ENCODE peak calls at places on chromosomes 11 and 22, in eight cellular contexts. J, G, R, Q, O, W, B and A are unnamed samples.

GRCh38 chr11:100618914-100619313 is 68.2 kb upstream of the ARHGAP42 start:
- DNase-seq in J (no peak), G (no peak), R (no peak), Q (no peak), O (no peak), W (no peak), B (peak), A (no peak)

GRCh38 chr22:20979243-20979809 is 2.8 kb upstream of the LZTR1 start:
- DNase-seq in J (peak), G (peak), R (peak), Q (no peak), O (peak), W (peak), B (peak), A (no peak)

GRCh38 chr22:48754611-48755331 is 1072.9 kb downstream of the BRD1 start:
- DNase-seq in J (no peak), G (no peak), R (no peak), Q (peak), O (no peak), W (no peak), B (no peak), A (no peak)

GRCh38 chr11:15912825-15913224 is 443.5 kb downstream of the SOX6 start:
- DNase-seq in J (no peak), G (no peak), R (no peak), Q (no peak), O (no peak), W (no peak), B (no peak), A (no peak)

GRCh38 chr11:8871283-8871775 is 39.7 kb upstream of the AKIP1 start:
- DNase-seq in J (peak), G (peak), R (no peak), Q (peak), O (peak), W (peak), B (peak), A (no peak)

GRCh38 chr22:44496844-44497217 is 1.2 kb downstream of the RTL6 start:
- DNase-seq in J (no peak), G (no peak), R (no peak), Q (no peak), O (peak), W (no peak), B (no peak), A (no peak)

GRCh38 chr11:133945087-133945974 is 11.4 kb downstream of the IGSF9B start:
- DNase-seq in J (peak), G (no peak), R (no peak), Q (no peak), O (no peak), W (no peak), B (peak), A (no peak)

GRCh38 chr11:33207408-33207985 is 46.2 kb upstream of the CSTF3 start:
- DNase-seq in J (peak), G (no peak), R (no peak), Q (no peak), O (no peak), W (no peak), B (peak), A (no peak)

GRCh38 chr11:107457205-107457557 is 444 bp downstream of the CWF19L2 start:
- DNase-seq in J (no peak), G (no peak), R (peak), Q (no peak), O (no peak), W (no peak), B (peak), A (peak)

GRCh38 chr11:30143098-30143705 is 87.6 kb upstream of the FSHB start:
- DNase-seq in J (peak), G (no peak), R (peak), Q (no peak), O (no peak), W (no peak), B (peak), A (peak)

GRCh38 chr22:46514592-46515207 is 22.7 kb downstream of the CELSR1 start:
- DNase-seq in J (peak), G (no peak), R (no peak), Q (no peak), O (no peak), W (no peak), B (peak), A (no peak)

GRCh38 chr11:66710384-66710930 is 18.6 kb downstream of the SPTBN2 start:
- DNase-seq in J (no peak), G (no peak), R (no peak), Q (no peak), O (no peak), W (no peak), B (no peak), A (no peak)

GRCh38 chr11:116272181-116272789 is 500.5 kb downstream of the BUD13 start:
- DNase-seq in J (no peak), G (no peak), R (no peak), Q (no peak), O (no peak), W (no peak), B (no peak), A (no peak)

GRCh38 chr22:45317551-45318167 is 7.9 kb downstream of the FAM118A start:
- DNase-seq in J (peak), G (peak), R (no peak), Q (no peak), O (no peak), W (no peak), B (peak), A (no peak)

GRCh38 chr11:65617990-65618751 is 2.6 kb downstream of the PCNX3 start:
- DNase-seq in J (no peak), G (no peak), R (no peak), Q (no peak), O (peak), W (no peak), B (no peak), A (no peak)

GRCh38 chr11:74282863-74283484 is 28.5 kb downstream of the P4HA3 start:
- DNase-seq in J (peak), G (no peak), R (no peak), Q (no peak), O (no peak), W (no peak), B (peak), A (no peak)

DNA sequence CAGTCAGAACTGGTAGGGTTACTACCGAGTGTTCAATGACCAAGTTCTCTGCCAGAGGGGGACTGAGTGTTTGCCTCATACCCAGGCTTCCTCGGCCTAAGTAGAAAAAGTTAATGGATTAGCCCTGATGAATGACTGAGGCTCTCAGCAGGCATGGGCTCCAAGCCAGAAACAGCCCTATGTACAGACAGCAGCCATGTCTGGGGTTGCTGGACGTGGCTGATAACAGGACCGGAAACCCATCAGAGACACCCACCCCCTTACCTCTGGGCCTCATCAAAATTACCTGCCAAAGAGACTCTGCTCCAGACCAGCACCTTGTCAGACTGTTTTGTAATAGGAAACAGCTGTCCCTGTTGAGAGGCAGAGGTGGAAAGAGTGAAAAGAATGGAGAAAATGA is 351.4 kb downstream of the ETS1 start:
- DNase-seq in J (no peak), G (no peak), R (no peak), Q (no peak), O (peak), W (peak), B (peak), A (no peak)
- TF ChIP-seq CTCF in J (no peak), G (no peak), R (no peak), Q (no peak), O (no peak), W (no peak), B (no peak), A (no peak)

GRCh38 chr11:69911310-69912160 is 92.3 kb upstream of the FGF3 start:
- DNase-seq in J (no peak), G (no peak), R (no peak), Q (no peak), O (no peak), W (peak), B (no peak), A (no peak)

GRCh38 chr11:69912161-69912910 is 93.1 kb upstream of the FGF3 start:
- DNase-seq in J (no peak), G (no peak), R (no peak), Q (no peak), O (no peak), W (no peak), B (no peak), A (no peak)

GRCh38 chr11:69913591-69914285 is 94.5 kb upstream of the FGF3 start:
- DNase-seq in J (no peak), G (no peak), R (no peak), Q (no peak), O (no peak), W (no peak), B (no peak), A (no peak)

GRCh38 chr11:69914286-69915150 is 95.3 kb upstream of the FGF3 start:
- DNase-seq in J (no peak), G (no peak), R (no peak), Q (no peak), O (no peak), W (no peak), B (no peak), A (no peak)

GRCh38 chr11:69912911-69913451 is 93.8 kb upstream of the FGF3 start:
- DNase-seq in J (no peak), G (no peak), R (peak), Q (no peak), O (no peak), W (no peak), B (peak), A (peak)
- TF ChIP-seq CTCF in J (no peak), G (no peak), R (peak), Q (peak), O (no peak), W (no peak), B (no peak), A (peak)

GRCh38 chr22:39178206-39179111 is 26.0 kb upstream of the CBX7 start:
- DNase-seq in J (peak), G (no peak), R (no peak), Q (peak), O (no peak), W (no peak), B (peak), A (no peak)
- TF ChIP-seq CTCF in J (no peak), G (no peak), R (no peak), Q (no peak), O (no peak), W (no peak), B (no peak), A (no peak)

DNA sequence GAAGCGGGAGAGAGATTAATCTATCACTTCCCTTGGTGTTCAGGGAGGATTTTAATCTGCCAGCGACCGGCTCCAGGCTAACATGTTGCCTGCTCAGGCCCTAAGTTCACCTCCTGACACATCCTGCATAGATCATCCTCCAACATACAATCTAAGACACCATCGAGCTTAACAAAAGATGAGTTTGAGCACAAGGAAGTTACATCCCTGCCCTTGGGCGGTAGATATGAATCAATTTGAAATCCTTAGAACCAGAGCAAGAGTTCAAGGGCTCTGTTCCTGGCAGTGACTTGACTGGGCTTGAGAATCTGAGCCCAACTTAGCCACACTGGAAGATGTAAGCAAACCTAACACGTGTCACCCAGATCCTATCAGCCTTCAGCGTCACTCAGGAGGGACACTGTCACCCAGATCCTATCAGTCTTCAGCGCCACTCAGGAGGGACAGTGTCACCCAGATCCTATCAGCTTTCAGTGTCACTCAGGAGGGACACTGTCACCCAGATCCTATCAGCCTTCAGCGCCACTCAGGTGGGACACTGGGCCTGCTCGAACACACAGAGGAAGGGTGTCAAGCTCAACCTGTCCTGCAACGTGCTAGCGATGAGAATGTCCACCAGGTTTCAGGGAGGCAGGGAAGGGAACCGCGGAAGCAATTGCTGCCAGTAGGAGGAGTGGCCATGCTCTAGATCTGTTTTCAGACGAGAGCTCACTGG is 32.7 kb upstream of the CTSD start:
- DNase-seq in J (no peak), G (no peak), R (no peak), Q (no peak), O (no peak), W (no peak), B (no peak), A (no peak)
- TF ChIP-seq CTCF in J (no peak), G (no peak), R (no peak), Q (no peak), O (no peak), W (no peak), B (no peak), A (no peak)